ENCODE peak calls at places on chromosome 4, in four cellular contexts. I is neural progenitor cell, V is neuronal stem cell, R is psoas muscle. Q is an unnamed sample.

GRCh38 chr4:183142566-183143545 is 43.8 kb downstream of the WWC2 start:
- DNase-seq in I (no peak), R (peak; percentile 36), V (no peak), Q (peak; percentile 72)

GRCh38 chr4:51842167-51842553 is 793 bp upstream of the DCUN1D4 start:
- DNase-seq in V (no peak), R (no peak), I (peak; percentile 53), Q (no peak)

GRCh38 chr4:77170926-77171325 is 13.9 kb downstream of the CCNG2 start:
- DNase-seq in I (no peak), R (no peak), V (no peak), Q (no peak)

GRCh38 chr4:143618811-143619210 is 81.7 kb downstream of the FREM3 start:
- DNase-seq in R (no peak), I (no peak), V (no peak), Q (no peak)

GRCh38 chr4:54197926-54198325 is 31.2 kb upstream of the PDGFRA start:
- DNase-seq in I (peak; percentile 5), R (no peak), V (no peak), Q (no peak)

GRCh38 chr4:140212646-140213045 is 58.7 kb upstream of the MAML3 start:
- DNase-seq in R (no peak), V (no peak), I (no peak), Q (no peak)

GRCh38 chr4:6917445-6918241 is 8.0 kb downstream of the TBC1D14 start:
- DNase-seq in I (peak; percentile 62), V (no peak), R (peak; percentile 60), Q (peak; percentile 61)

GRCh38 chr4:56976283-56976877 is 1.0 kb downstream of the NOA1 start:
- DNase-seq in R (no peak), I (no peak), V (no peak), Q (no peak)

GRCh38 chr4:74283614-74284013 is 24.7 kb upstream of the EPGN start:
- DNase-seq in V (no peak), R (no peak), I (no peak), Q (no peak)

GRCh38 chr4:52715914-52716313 is 35.3 kb downstream of the ERVMER34-1 start:
- DNase-seq in I (no peak), V (no peak), R (no peak), Q (no peak)

GRCh38 chr4:25842229-25842840 is 20.5 kb downstream of the SEL1L3 start:
- DNase-seq in V (no peak), R (no peak), I (peak; percentile 41), Q (no peak)

GRCh38 chr4:3862640-3863420 is 96.6 kb downstream of the ADRA2C start:
- DNase-seq in I (peak; percentile 83), R (no peak), V (peak; percentile 51), Q (peak; percentile 19)

GRCh38 chr4:106869551-106869950 is 166.6 kb downstream of the DKK2 start:
- DNase-seq in R (no peak), I (no peak), V (no peak), Q (no peak)

GRCh38 chr4:54855221-54855854 is 197.6 kb downstream of the KIT start:
- DNase-seq in I (no peak), V (no peak), R (peak; percentile 11), Q (peak; percentile 14)

GRCh38 chr4:162498168-162498567 is 334.4 kb upstream of the FSTL5 start:
- DNase-seq in R (no peak), I (no peak), V (no peak), Q (peak; percentile 48)

GRCh38 chr4:153573881-153574807 is 108.0 kb downstream of the TMEM131L start:
- DNase-seq in I (peak; percentile 16), V (no peak), R (peak; percentile 37), Q (peak; percentile 58)

GRCh38 chr4:139300431-139301142 is 718 bp upstream of the NAA15 start:
- DNase-seq in I (peak; percentile 31), V (no peak), R (no peak), Q (no peak)

GRCh38 chr4:3824521-3825270 is 58.5 kb downstream of the ADRA2C start:
- DNase-seq in I (no peak), R (no peak), V (no peak), Q (no peak)

GRCh38 chr4:14827111-14827510 is 175.2 kb upstream of the CPEB2 start:
- DNase-seq in R (no peak), I (no peak), V (no peak), Q (no peak)

GRCh38 chr4:47852121-47852520 is 14.3 kb upstream of the CORIN start:
- DNase-seq in I (no peak), R (no peak), V (no peak), Q (no peak)

GRCh38 chr4:1750381-1751154 is 29.2 kb downstream of the TACC3 start:
- DNase-seq in V (no peak), R (no peak), I (no peak), Q (no peak)

GRCh38 chr4:6225469-6225868 is 25.1 kb upstream of the JAKMIP1 start:
- DNase-seq in R (no peak), I (peak; percentile 79), V (peak; percentile 58), Q (no peak)

GRCh38 chr4:40283968-40284367 is 51.2 kb upstream of the CHRNA9 start:
- DNase-seq in R (no peak), I (no peak), V (no peak), Q (no peak)

GRCh38 chr4:8574796-8575370 is 5.3 kb upstream of the GPR78 start:
- DNase-seq in I (no peak), V (no peak), R (no peak), Q (no peak)

GRCh38 chr4:84952004-84952403 is 14.5 kb downstream of the WDFY3 start:
- DNase-seq in V (no peak), I (no peak), R (no peak), Q (no peak)

GRCh38 chr4:78907638-78908037 is 31.6 kb downstream of the PAQR3 start:
- DNase-seq in R (no peak), V (no peak), I (no peak), Q (no peak)

GRCh38 chr4:109436504-109436903 is 2.9 kb downstream of the SEC24B start:
- DNase-seq in V (no peak), R (no peak), I (no peak), Q (no peak)

GRCh38 chr4:109444182-109444844 is 10.7 kb downstream of the SEC24B start:
- DNase-seq in V (no peak), R (no peak), I (no peak), Q (no peak)

GRCh38 chr4:109440948-109441347 is 7.3 kb downstream of the SEC24B start:
- DNase-seq in R (no peak), V (no peak), I (no peak), Q (no peak)

GRCh38 chr4:109441858-109442480 is 8.4 kb downstream of the SEC24B start:
- DNase-seq in R (no peak), I (no peak), V (no peak), Q (no peak)
- H3K4me1 ChIP-seq in R (peaks cover 66% of the 10 kb centered on the region), I (peaks cover 3% of the 10 kb centered on the region), V (no peaks in the 10 kb centered on the region), Q (peaks cover 75% of the 10 kb centered on the region)

DNA sequence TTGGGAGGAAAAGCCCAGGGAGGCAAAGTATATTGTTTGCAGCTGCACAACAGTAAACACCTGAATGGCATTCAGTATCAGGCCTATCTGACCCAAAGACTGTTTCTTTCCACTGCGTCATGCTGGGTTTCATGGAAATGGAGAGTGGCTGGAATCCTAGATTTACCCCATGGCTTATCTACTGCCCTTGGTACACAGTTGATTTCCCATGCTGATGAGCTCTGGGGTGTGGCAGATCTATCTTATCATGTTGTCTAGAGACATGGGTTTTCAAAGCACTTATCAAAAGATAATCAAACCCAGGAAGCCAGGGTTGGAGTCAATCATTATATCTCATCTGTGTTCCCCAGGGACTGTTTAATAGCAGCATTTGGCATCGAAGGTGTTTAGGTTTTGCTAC is 72.1 kb downstream of the CLNK start:
- DNase-seq in I (no peak), V (no peak), R (no peak), Q (no peak)
- H3K4me1 ChIP-seq in I (no peaks in the 10 kb centered on the region), V (no peaks in the 10 kb centered on the region), R (no peaks in the 10 kb centered on the region), Q (no peaks in the 10 kb centered on the region)

GRCh38 chr4:113678651-113679050 is 82.9 kb downstream of the CAMK2D start:
- DNase-seq in I (no peak), V (no peak), R (no peak), Q (no peak)
- H3K4me1 ChIP-seq in I (no peaks in the 10 kb centered on the region), V (no peaks in the 10 kb centered on the region), R (peaks cover 58% of the 10 kb centered on the region), Q (peaks cover 74% of the 10 kb centered on the region)

DNA sequence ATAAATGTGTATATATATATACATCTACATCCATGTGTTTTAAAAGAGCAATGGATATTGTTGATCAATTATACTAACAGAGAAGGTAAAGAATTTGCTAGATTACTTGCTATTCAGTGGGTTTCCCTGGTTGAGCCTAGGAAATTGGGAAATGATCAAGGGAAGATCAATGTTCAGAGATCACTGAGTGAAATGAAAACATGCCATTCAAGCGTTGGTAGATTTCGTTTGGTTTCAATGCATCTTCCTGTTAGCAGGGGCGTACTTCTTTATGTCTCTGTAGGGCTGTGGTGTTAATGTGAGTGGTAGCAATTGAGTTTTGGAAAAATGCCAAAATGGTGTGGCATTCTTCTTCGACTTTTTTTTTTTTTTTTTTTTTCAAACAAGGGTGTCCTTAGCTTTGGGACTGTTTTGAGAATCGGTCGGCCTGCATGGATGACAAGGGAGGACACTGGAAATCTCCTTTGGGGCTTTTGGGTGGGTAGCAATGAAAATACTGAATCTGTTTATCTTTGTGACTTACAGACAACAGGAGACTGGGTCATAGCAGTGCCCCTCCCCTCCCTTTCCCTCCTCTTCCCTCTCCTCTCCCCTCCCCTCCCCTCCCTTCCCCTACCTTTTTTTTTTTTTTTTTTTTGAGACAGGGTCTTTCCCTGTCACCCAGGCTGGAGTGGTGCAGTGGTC is 50.3 kb downstream of the SPRY1 start:
- DNase-seq in I (no peak), V (no peak), R (no peak), Q (no peak)
- H3K4me1 ChIP-seq in I (peaks cover 31% of the 10 kb centered on the region), V (peaks cover 20% of the 10 kb centered on the region), R (peaks cover 7% of the 10 kb centered on the region), Q (peaks cover 16% of the 10 kb centered on the region)

GRCh38 chr4:158825443-158826036 is 56.7 kb downstream of the FNIP2 start:
- DNase-seq in R (no peak), I (no peak), V (no peak), Q (no peak)
- H3K4me1 ChIP-seq in R (peaks cover 61% of the 10 kb centered on the region), I (no peaks in the 10 kb centered on the region), V (no peaks in the 10 kb centered on the region), Q (peaks cover 79% of the 10 kb centered on the region)

GRCh38 chr4:98287328-98287727 is 26.1 kb downstream of the RAP1GDS1 start:
- DNase-seq in R (no peak), V (no peak), I (no peak), Q (no peak)

GRCh38 chr4:98285676-98286075 is 24.5 kb downstream of the RAP1GDS1 start:
- DNase-seq in V (no peak), R (no peak), I (no peak), Q (no peak)

GRCh38 chr4:98293089-98293887 is 32.1 kb downstream of the RAP1GDS1 start:
- DNase-seq in I (no peak), V (no peak), R (no peak), Q (no peak)

GRCh38 chr4:98290511-98290910 is 29.3 kb downstream of the RAP1GDS1 start:
- DNase-seq in R (no peak), V (no peak), I (no peak), Q (no peak)

GRCh38 chr4:98289375-98289774 is 28.2 kb downstream of the RAP1GDS1 start:
- DNase-seq in I (no peak), V (no peak), R (no peak), Q (no peak)
- H3K4me1 ChIP-seq in I (peaks cover 19% of the 10 kb centered on the region), V (no peaks in the 10 kb centered on the region), R (peaks cover 14% of the 10 kb centered on the region), Q (peaks cover 41% of the 10 kb centered on the region)

Q was measured in left ventricle myocardium inferior.